ENCODE peak calls at places on chromosomes 6 and 20, in six cellular contexts. C is GM23248, N is MM.1S, V is PC-3, Q is neural progenitor cell, J is SK-N-SH. S is an unnamed sample.

GRCh38 chr6:52726741-52727535 is 36.3 kb downstream of the GSTA2 start:
- DNase-seq in C (no peak), N (no peak), V (peak; percentile 19), Q (peak; percentile 24), J (no peak), S (no peak)

GRCh38 chr20:20839771-20840170 is 127.3 kb upstream of the RALGAPA2 start:
- DNase-seq in C (no peak), N (no peak), V (no peak), Q (no peak), J (no peak), S (no peak)

GRCh38 chr6:163470611-163471010 is 56.1 kb downstream of the QKI start:
- DNase-seq in C (no peak), N (no peak), V (no peak), Q (no peak), J (no peak), S (no peak)

GRCh38 chr6:11198663-11199603 is 33.5 kb downstream of the NEDD9 start:
- DNase-seq in C (no peak), N (peak; percentile 85), V (no peak), Q (no peak), J (no peak), S (no peak)

GRCh38 chr6:135686784-135687301 is 164.7 kb upstream of the PDE7B start:
- DNase-seq in C (peak; percentile 4), N (no peak), V (peak; percentile 17), Q (no peak), J (no peak), S (no peak)

GRCh38 chr6:34242252-34243130 is 5.8 kb downstream of the HMGA1 start:
- DNase-seq in C (peak; percentile 56), N (no peak), V (peak; percentile 44), Q (no peak), J (no peak), S (no peak)

GRCh38 chr20:20547221-20547875 is 165.1 kb downstream of the RALGAPA2 start:
- DNase-seq in C (peak; percentile 5), N (no peak), V (peak; percentile 54), Q (no peak), J (no peak), S (no peak)

GRCh38 chr20:21820688-21821087 is 115.2 kb downstream of the PAX1 start:
- DNase-seq in C (no peak), N (no peak), V (no peak), Q (no peak), J (no peak), S (no peak)

GRCh38 chr20:2914160-2914559 is 40.9 kb downstream of the PTPRA start:
- DNase-seq in C (no peak), N (no peak), V (peak; percentile 50), Q (no peak), J (no peak), S (no peak)

GRCh38 chr20:15654208-15654649 is 919.0 kb downstream of the KIF16B start:
- DNase-seq in C (peak; percentile 58), N (peak; percentile 82), V (peak; percentile 87), Q (peak; percentile 74), J (peak; percentile 24), S (peak; percentile 92)

GRCh38 chr6:35804996-35805736 is at the start of gene LHFPL5:
- DNase-seq in C (peak; percentile 41), N (peak; percentile 41), V (peak; percentile 60), Q (peak; percentile 92), J (peak; percentile 95), S (peak; percentile 89)

GRCh38 chr6:2249126-2249525 is 3.7 kb upstream of the GMDS start:
- DNase-seq in C (no peak), N (no peak), V (no peak), Q (no peak), J (no peak), S (no peak)

GRCh38 chr6:114713690-114714089 is 370.9 kb upstream of the HS3ST5 start:
- DNase-seq in C (no peak), N (no peak), V (no peak), Q (no peak), J (no peak), S (no peak)

GRCh38 chr20:11810316-11811130 is 107.2 kb upstream of the BTBD3 start:
- DNase-seq in C (peak; percentile 80), N (no peak), V (peak; percentile 75), Q (peak; percentile 60), J (no peak), S (no peak)

GRCh38 chr20:48403362-48403761 is 424.4 kb downstream of the PREX1 start:
- DNase-seq in C (no peak), N (no peak), V (no peak), Q (no peak), J (no peak), S (no peak)

GRCh38 chr6:130713144-130713543 is 114.1 kb upstream of the SMLR1 start:
- DNase-seq in C (no peak), N (no peak), V (no peak), Q (peak; percentile 85), J (no peak), S (peak; percentile 94)

DNA sequence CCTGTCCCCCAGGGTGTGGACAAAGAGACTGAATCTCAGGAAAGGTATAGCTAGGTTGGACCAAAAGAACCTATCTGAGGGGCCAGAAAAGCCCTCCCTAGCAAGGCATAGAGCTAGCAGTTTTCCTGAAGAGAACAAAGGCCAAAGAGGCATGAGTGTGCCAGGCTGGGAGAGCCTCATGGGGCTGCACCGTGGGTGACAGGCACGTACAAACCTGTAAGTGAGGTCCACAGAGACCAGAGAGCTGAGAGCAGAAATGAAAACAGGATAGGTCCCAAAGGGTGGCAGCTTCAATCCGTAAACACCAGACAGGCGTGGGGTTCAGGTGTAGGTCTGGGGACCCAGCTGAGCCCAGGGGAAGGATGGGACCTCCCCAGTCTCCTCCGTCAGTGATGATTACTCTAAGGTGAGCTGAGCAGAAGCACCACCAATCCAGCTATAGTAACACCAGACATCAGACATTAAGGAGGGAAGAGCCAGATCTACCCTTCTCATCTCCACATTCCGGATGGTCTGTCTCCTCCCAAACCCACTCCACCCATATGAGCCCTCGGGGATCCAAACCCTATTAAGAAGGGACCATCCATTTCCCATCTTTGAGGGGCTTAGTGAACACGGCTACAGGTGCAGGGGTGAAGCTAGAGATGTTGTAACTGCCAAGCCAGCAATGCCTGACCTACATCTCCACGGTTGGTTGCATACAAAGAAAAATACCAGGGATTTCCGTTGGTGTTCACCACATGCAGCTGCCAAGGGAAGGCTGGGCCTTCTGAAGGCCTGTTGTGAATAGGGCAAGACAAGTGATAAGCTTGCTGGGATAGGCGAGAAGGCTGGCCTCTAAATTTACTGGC is 38.3 kb downstream of the BCL2L1 start:
- DNase-seq in C (no peak), N (peak; percentile 54), V (peak; percentile 1), Q (no peak), J (no peak), S (no peak)
- H3F3A ChIP-seq in C (no peaks in the 10 kb centered on the region), N (peaks cover 59% of the 10 kb centered on the region), V (peaks cover 5% of the 10 kb centered on the region), Q (peaks cover 22% of the 10 kb centered on the region), J (peaks cover 14% of the 10 kb centered on the region), S (peaks cover 27% of the 10 kb centered on the region)

GRCh38 chr20:23143986-23144695 is 58.0 kb upstream of the CD93 start:
- DNase-seq in C (no peak), N (no peak), V (peak; percentile 74), Q (no peak), J (no peak), S (no peak)

GRCh38 chr20:23142162-23143050 is 56.3 kb upstream of the CD93 start:
- DNase-seq in C (no peak), N (no peak), V (peak; percentile 68), Q (no peak), J (no peak), S (no peak)

GRCh38 chr20:23144856-23145255 is 58.7 kb upstream of the CD93 start:
- DNase-seq in C (no peak), N (no peak), V (no peak), Q (no peak), J (no peak), S (no peak)

GRCh38 chr20:23141450-23142161 is 55.5 kb upstream of the CD93 start:
- DNase-seq in C (no peak), N (no peak), V (no peak), Q (no peak), J (no peak), S (no peak)

DNA sequence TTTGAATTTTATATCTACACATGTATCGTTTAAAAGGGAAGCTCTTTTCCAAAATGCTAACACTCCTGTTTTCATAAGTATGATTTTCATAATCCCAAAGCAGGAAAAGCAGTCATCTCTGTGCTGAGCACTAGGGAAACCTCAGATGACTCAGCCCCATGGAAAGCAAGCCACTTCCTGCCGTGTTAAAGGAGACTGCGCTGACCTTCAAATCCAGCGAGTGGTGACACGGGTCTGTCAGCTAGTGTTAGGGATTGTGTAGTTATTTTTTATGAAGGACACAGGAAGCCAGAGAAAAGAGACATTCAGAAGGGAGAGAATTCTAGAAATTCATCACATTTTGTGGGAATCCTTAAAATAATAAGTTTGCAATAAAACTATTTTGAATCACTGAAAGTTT is 57.0 kb upstream of the CD93 start:
- DNase-seq in C (peak; percentile 93), N (no peak), V (peak; percentile 88), Q (no peak), J (no peak), S (no peak)
- TF ChIP-seq EZH2phosphoT487 in C (no peak), N (no peak), V (no peak), Q (no peak), J (no peak), S (no peak)

DNA sequence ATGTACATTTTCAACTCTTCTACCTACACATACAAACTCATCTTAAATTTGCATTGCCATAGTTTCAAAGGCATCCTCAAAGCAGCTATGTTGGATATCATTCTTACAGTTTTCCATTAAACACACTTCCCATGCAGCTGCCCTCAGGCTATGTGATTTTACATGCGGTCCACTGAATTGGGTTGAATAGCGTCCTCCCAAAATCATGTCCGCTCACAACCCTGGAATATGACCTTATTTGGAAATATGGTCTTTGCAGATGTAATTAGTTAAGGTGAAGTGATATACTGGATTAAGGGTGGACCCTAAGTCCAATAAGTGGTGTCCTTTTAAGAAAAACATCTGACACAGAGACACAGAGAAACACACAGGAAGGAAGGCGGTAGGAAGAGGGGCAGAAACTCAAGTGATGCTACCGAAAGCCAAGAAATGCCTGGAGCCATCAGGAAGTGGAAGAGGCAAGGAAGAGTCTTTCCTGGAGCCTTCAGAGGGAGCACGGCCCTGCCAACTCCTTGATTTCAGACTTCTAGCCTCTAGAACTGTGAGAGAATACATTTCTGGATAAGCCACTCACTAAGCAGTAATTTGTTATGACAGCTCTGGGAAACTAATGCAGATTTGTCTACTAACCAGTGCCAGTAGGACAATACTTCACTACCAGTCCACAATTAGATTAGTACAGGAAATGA is 42.6 kb upstream of the NHSL1 start:
- DNase-seq in C (peak; percentile 15), N (no peak), V (no peak), Q (no peak), J (no peak), S (no peak)
- H3K4me1 ChIP-seq in C (peaks cover 60% of the 10 kb centered on the region), N (no peaks in the 10 kb centered on the region), V (peaks cover 3% of the 10 kb centered on the region), Q (peaks cover 36% of the 10 kb centered on the region), J (no peaks in the 10 kb centered on the region), S (peaks cover 62% of the 10 kb centered on the region)

GRCh38 chr6:31829633-31830492 is 2.3 kb downstream of the HSPA1B start:
- DNase-seq in C (peak; percentile 75), N (peak; percentile 63), V (peak; percentile 65), Q (peak; percentile 55), J (no peak), S (peak; percentile 61)
- H3F3A ChIP-seq in C (peaks cover 16% of the 10 kb centered on the region), N (peaks cover 60% of the 10 kb centered on the region), V (peaks cover 6% of the 10 kb centered on the region), Q (peaks cover 33% of the 10 kb centered on the region), J (peaks cover 5% of the 10 kb centered on the region), S (peaks cover 20% of the 10 kb centered on the region)